ENCODE peak calls at places on chromosomes 16 and 17, in four cellular contexts. L is SHP77, M is esophagus squamous epithelium, A is NCI-H69. G is an unnamed sample.

GRCh38 chr17:13601317-13601775 is 383 bp downstream of the HS3ST3A1 start:
- DNase-seq in M (no peak), A (no peak), L (no peak), G (no peak)

GRCh38 chr16:48003226-48003907 is 152.4 kb downstream of the ABCC12 start:
- DNase-seq in A (no peak), L (no peak), M (no peak), G (no peak)

GRCh38 chr17:863880-864279 is 81.7 kb downstream of the MRM3 start:
- DNase-seq in A (no peak), L (no peak), M (no peak), G (no peak)

GRCh38 chr17:76534831-76535732 is 2.4 kb downstream of the CYGB start:
- DNase-seq in M (no peak), L (no peak), A (no peak), G (no peak)

GRCh38 chr17:34996422-34997029 is 16.2 kb downstream of the LIG3 start:
- DNase-seq in L (no peak), M (no peak), A (peak; percentile 19), G (no peak)

GRCh38 chr16:88369447-88370008 is 13.2 kb upstream of the ZNF469 start:
- DNase-seq in M (no peak), A (no peak), L (no peak), G (no peak)

GRCh38 chr17:43468746-43469544 is 14.8 kb upstream of the DHX8 start:
- DNase-seq in L (no peak), M (no peak), A (peak; percentile 31), G (peak; percentile 51)

GRCh38 chr17:83202002-83203000 is 122.9 kb downstream of the METRNL start:
- DNase-seq in M (no peak), L (no peak), A (no peak), G (no peak)

GRCh38 chr16:30184430-30185140 is 1.2 kb downstream of the CORO1A start:
- DNase-seq in A (peak; percentile 96), M (no peak), L (peak; percentile 61), G (no peak)

GRCh38 chr17:58006563-58006923 is 503 bp downstream of the SRSF1 start:
- DNase-seq in A (peak; percentile 91), M (no peak), L (peak; percentile 29), G (peak; percentile 79)

GRCh38 chr17:58564971-58565370 is 50.5 kb upstream of the MTMR4 start:
- DNase-seq in L (no peak), A (peak; percentile 30), M (no peak), G (no peak)